ENCODE peak calls at places on chromosome X, in five cellular contexts. B is transverse colon, E is GM12891, Z is K562, U is Panc1. V is an unnamed sample.

GRCh38 chrX:5644786-5645185 is 583.9 kb downstream of the NLGN4X start:
- DNase-seq in B (no peak), E (no peak), Z (no peak), U (no peak), V (no peak)

GRCh38 chrX:103918584-103919335 is 43.7 kb upstream of the TMSB15B start:
- DNase-seq in B (peak; percentile 68), E (peak; percentile 38), Z (no peak), U (no peak), V (peak; percentile 39)

GRCh38 chrX:74521961-74522833 is 92.2 kb downstream of the RLIM start:
- DNase-seq in B (no peak), E (no peak), Z (no peak), U (no peak), V (no peak)

GRCh38 chrX:53435997-53436396 is 1.8 kb upstream of the HSD17B10 start:
- DNase-seq in B (peak; percentile 67), E (no peak), Z (peak; percentile 73), U (no peak), V (peak; percentile 67)

GRCh38 chrX:108022491-108023089 is 22.3 kb upstream of the VSIG1 start:
- DNase-seq in B (no peak), E (no peak), Z (no peak), U (no peak), V (no peak)

GRCh38 chrX:68199062-68199848 is 234.0 kb downstream of the OPHN1 start:
- DNase-seq in B (no peak), E (no peak), Z (no peak), U (no peak), V (no peak)

GRCh38 chrX:103310592-103311400 is at the start of gene BEX2:
- DNase-seq in B (peak; percentile 86), E (peak; percentile 54), Z (peak; percentile 68), U (peak; percentile 12), V (peak; percentile 39)

GRCh38 chrX:43717161-43717560 is 61.1 kb downstream of the MAOA start:
- DNase-seq in B (no peak), E (no peak), Z (no peak), U (no peak), V (no peak)

GRCh38 chrX:7068939-7069367 is 78.6 kb upstream of the STS start:
- DNase-seq in B (no peak), E (no peak), Z (no peak), U (no peak), V (no peak)

GRCh38 chrX:40130207-40130606 is 32.4 kb upstream of the BCOR start:
- DNase-seq in B (no peak), E (no peak), Z (no peak), U (no peak), V (no peak)

GRCh38 chrX:34903316-34903715 is 39.3 kb upstream of the FAM47B start:
- DNase-seq in B (no peak), E (no peak), Z (no peak), U (no peak), V (no peak)

GRCh38 chrX:18681996-18682395 is 10.1 kb upstream of the RS1 start:
- DNase-seq in B (no peak), E (no peak), Z (no peak), U (no peak), V (no peak)

GRCh38 chrX:11908371-11908770 is 150.3 kb downstream of the MSL3 start:
- DNase-seq in B (no peak), E (no peak), Z (no peak), U (no peak), V (no peak)

GRCh38 chrX:21740329-21741274 is 17.3 kb downstream of the SMPX start:
- DNase-seq in B (peak; percentile 10), E (no peak), Z (no peak), U (no peak), V (no peak)

GRCh38 chrX:68827256-68827655 is 1.6 kb upstream of the EFNB1 start:
- DNase-seq in B (no peak), E (no peak), Z (no peak), U (no peak), V (peak; percentile 0)

GRCh38 chrX:150688911-150689451 is 4.2 kb upstream of the MTMR1 start:
- DNase-seq in B (no peak), E (no peak), Z (no peak), U (peak; percentile 79), V (no peak)

GRCh38 chrX:39857780-39858179 is 240.0 kb downstream of the BCOR start:
- DNase-seq in B (no peak), E (no peak), Z (peak; percentile 17), U (no peak), V (no peak)

GRCh38 chrX:39605183-39605582 is 492.6 kb downstream of the BCOR start:
- DNase-seq in B (no peak), E (no peak), Z (no peak), U (no peak), V (no peak)

GRCh38 chrX:21944136-21944615 is 3.7 kb downstream of the SMS start:
- DNase-seq in B (no peak), E (no peak), Z (no peak), U (no peak), V (no peak)

GRCh38 chrX:48632207-48632606 is 34.9 kb downstream of the WDR13 start:
- DNase-seq in B (no peak), E (no peak), Z (no peak), U (no peak), V (no peak)

GRCh38 chrX:48636776-48637175 is 39.5 kb downstream of the WDR13 start:
- DNase-seq in B (no peak), E (no peak), Z (no peak), U (no peak), V (no peak)

GRCh38 chrX:48626401-48627298 is 29.4 kb downstream of the WDR13 start:
- DNase-seq in B (no peak), E (no peak), Z (no peak), U (no peak), V (no peak)

GRCh38 chrX:48636286-48636685 is 39.0 kb downstream of the WDR13 start:
- DNase-seq in B (no peak), E (no peak), Z (no peak), U (no peak), V (no peak)

DNA sequence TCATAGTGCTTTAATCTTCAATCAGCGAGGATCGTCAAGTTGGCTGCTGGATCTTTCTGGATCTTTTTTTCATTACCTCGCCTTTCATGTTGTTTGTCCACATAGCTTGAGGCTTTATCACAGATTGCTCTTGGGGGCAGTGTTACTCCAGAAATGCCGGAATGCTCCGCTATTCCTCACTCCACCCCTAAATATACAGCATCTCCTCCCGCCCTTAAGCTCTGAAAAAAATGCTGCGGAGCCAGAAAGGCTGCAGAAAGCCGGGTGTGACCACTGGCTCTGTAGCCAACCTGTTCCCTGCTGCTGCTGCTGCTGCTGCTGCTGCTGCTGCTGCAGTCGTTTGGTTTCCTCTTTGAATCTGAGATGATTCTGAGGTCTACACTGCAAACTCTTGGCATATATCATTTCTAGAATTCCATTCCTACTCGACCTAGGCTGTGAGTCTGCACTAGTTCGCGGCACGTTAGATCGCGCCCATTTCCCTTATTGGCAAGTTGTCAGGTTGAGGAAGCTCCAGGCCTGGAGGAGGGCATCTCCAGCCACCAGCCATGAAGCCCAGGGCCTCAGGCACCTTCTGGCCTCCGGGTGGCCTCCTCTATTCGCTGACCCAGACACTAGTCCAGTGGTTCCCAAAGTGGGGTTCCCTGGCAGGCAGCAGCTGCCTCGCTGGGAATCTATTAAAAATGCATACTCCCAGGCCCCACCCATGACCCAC is 34.2 kb downstream of the WDR13 start:
- DNase-seq in B (peak; percentile 85), E (peak; percentile 47), Z (peak; percentile 69), U (peak; percentile 85), V (peak; percentile 53)
- TF ChIP-seq POLR2AphosphoS5 in B (no peak), E (no peak), Z (no peak), U (no peak), V (no peak)

GRCh38 chrX:129979207-129979920 is 3.1 kb upstream of the BCORL1 start:
- DNase-seq in B (peak; percentile 11), E (no peak), Z (no peak), U (no peak), V (no peak)

GRCh38 chrX:129981752-129982299 is 609 bp upstream of the BCORL1 start:
- DNase-seq in B (peak; percentile 19), E (no peak), Z (peak; percentile 67), U (no peak), V (no peak)

GRCh38 chrX:129981207-129981553 is 1.3 kb upstream of the BCORL1 start:
- DNase-seq in B (no peak), E (no peak), Z (no peak), U (no peak), V (no peak)

GRCh38 chrX:129980043-129980442 is 2.4 kb upstream of the BCORL1 start:
- DNase-seq in B (peak; percentile 51), E (no peak), Z (no peak), U (no peak), V (peak; percentile 36)

DNA sequence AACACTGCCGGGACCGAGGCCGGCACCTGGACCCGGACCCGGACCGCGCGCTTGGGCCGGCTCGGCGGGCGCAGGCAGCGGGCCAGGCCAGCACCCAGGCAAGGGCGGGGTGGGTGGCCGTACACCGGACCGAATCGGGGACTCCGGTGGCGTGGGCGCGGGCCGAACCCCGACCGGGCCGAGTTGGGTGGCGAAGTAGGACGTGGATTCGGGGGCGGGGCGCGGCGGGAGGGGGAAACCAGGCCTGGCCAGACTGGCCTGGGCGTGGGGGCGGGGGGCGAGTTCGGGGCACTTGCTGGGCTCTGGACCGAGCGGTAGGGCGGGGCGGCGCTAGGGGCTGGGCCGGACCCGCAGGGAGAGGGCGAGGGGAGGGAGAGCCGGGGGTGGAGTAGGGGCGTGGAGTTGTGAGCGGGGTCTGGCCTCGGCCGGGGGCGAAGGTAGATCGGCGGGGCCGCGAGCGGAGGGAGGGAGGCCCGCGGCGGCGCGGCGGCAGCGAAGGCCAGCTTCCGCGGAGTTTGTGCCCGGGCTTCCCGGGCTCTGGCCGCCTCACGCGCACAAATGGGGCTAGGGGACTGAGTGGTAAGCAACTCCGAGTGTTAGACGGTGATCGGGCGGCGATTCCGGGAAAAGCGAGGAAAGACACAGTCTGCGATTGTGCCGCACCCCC is 1.8 kb upstream of the BCORL1 start:
- DNase-seq in B (peak; percentile 73), E (no peak), Z (no peak), U (no peak), V (peak; percentile 29)
- TF ChIP-seq POLR2AphosphoS5 in B (no peak), E (no peak), Z (no peak), U (peak; percentile 56), V (no peak)

DNA sequence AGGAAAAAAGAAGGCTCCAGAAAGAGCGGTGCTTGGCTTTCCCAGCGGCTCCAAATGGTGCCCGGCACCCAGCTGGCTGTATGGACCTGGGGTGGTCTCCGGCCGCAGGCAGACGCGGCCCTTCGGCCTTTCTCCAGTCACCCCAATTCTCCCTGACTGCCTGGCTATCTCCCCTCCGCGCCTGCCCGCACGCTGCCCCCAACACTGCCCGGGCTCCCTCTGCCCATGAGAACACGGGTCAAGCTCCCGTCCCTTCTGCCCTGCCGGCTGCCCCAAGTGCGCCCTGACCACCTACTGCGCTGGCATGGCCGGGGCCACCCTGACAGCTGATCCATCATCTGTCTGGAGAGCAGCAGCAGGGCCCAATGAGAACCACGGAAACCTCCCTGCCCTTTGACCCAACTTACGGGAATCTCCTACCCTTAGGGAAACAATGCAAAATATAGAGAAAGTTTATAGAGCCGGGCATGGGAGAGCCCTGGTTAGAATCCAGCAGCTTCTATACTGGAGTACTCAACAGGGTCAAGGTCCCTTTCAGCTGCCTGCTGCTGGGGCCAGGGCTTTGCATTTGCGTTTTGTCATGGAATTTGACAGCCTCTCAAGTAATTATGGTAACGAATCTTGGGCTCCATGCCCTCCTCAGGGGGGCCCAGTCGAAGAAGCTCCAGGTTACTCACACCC is 1.2 kb upstream of the FAM3A start:
- DNase-seq in B (peak; percentile 28), E (no peak), Z (no peak), U (no peak), V (no peak)
- TF ChIP-seq POLR2AphosphoS5 in B (no peak), E (no peak), Z (no peak), U (no peak), V (no peak)

DNA sequence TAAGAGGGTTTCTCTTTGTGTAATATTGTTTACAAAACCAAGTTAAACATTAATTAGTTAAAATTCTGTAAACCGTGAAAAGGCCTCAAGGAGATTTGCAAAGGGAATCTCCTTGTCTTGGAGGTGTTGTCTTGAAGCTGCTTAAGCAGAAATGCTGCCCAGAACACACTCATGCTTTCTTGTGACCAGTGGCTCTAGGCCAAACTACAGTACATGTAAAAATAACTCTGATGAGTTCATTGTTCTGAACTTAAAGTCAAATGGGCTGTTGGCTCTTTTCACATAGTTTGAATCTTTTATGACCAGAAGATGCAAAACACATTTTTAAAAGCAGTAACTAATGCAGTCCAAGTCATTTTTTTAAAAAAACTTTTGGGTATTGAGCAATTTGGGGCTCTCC is 112.5 kb upstream of the ATXN3L start:
- DNase-seq in B (no peak), E (no peak), Z (no peak), U (no peak), V (no peak)
- TF ChIP-seq POLR2AphosphoS5 in B (peak; percentile 41), E (no peak), Z (no peak), U (no peak), V (no peak)

V was measured in GM12892.